ENCODE peak calls at places on chromosome X, in five cellular contexts. G is IMR-90, P is trophoblast cell, H is mesenchymal stem cell, I is H1. J is an unnamed sample.

GRCh38 chrX:37816766-37817165 is 30.6 kb downstream of the DYNLT3 start:
- DNase-seq in G (no peak), P (no peak), H (no peak), I (no peak), J (no peak)

GRCh38 chrX:71067727-71068051 is 445 bp downstream of the SNX12 start:
- DNase-seq in G (no peak), P (no peak), H (no peak), I (no peak), J (no peak)

GRCh38 chrX:120790118-120790517 is 85.5 kb downstream of the CT47B1 start:
- DNase-seq in G (peak), P (no peak), H (peak), I (no peak), J (peak)

GRCh38 chrX:1528884-1529203 is 8.1 kb downstream of the P2RY8 start:
- DNase-seq in G (no peak), P (no peak), H (no peak), I (peak), J (no peak)

GRCh38 chrX:118178450-118178849 is 61.8 kb upstream of the KLHL13 start:
- DNase-seq in G (no peak), P (no peak), H (no peak), I (peak), J (no peak)

GRCh38 chrX:9537781-9538180 is 72.9 kb downstream of the TBL1X start:
- DNase-seq in G (no peak), P (no peak), H (no peak), I (no peak), J (no peak)

GRCh38 chrX:22073928-22074327 is 41.8 kb downstream of the PHEX start:
- DNase-seq in G (no peak), P (peak), H (no peak), I (no peak), J (no peak)

GRCh38 chrX:35626124-35626523 is 172.0 kb upstream of the MAGEB16 start:
- DNase-seq in G (no peak), P (no peak), H (no peak), I (no peak), J (no peak)

GRCh38 chrX:115563633-115564182 is 2.7 kb downstream of the PLS3 start:
- DNase-seq in G (no peak), P (no peak), H (no peak), I (no peak), J (no peak)

GRCh38 chrX:22534643-22535042 is 261.9 kb downstream of the CBLL2 start:
- DNase-seq in G (peak), P (no peak), H (peak), I (no peak), J (no peak)

GRCh38 chrX:69031971-69032391 is 133.3 kb downstream of the PJA1 start:
- DNase-seq in G (peak), P (peak), H (peak), I (peak), J (no peak)

GRCh38 chrX:1423215-1423614 is 29.5 kb downstream of the ASMTL start:
- DNase-seq in G (no peak), P (no peak), H (no peak), I (no peak), J (no peak)

GRCh38 chrX:14504960-14505538 is 24.3 kb upstream of the GLRA2 start:
- DNase-seq in G (no peak), P (no peak), H (no peak), I (no peak), J (no peak)

GRCh38 chrX:34521563-34521962 is 135.5 kb downstream of the TMEM47 start:
- DNase-seq in G (peak), P (no peak), H (no peak), I (peak), J (no peak)

GRCh38 chrX:151722241-151722846 is 6.5 kb downstream of the FATE1 start:
- DNase-seq in G (no peak), P (no peak), H (no peak), I (peak), J (peak)

GRCh38 chrX:132924426-132924825 is 34.0 kb downstream of the HS6ST2 start:
- DNase-seq in G (no peak), P (no peak), H (no peak), I (no peak), J (no peak)

GRCh38 chrX:126339926-126340325 is 173.8 kb upstream of the DCAF12L2 start:
- DNase-seq in G (no peak), P (no peak), H (no peak), I (no peak), J (no peak)

GRCh38 chrX:103153661-103154060 is 60.7 kb upstream of the NXF3 start:
- DNase-seq in G (no peak), P (no peak), H (no peak), I (no peak), J (no peak)

GRCh38 chrX:112147206-112147605 is 64.6 kb upstream of the TRPC5 start:
- DNase-seq in G (peak), P (no peak), H (peak), I (peak), J (peak)

GRCh38 chrX:19660604-19661003 is 145.3 kb upstream of the MAP3K15 start:
- DNase-seq in G (no peak), P (no peak), H (no peak), I (no peak), J (no peak)

GRCh38 chrX:119266364-119266995 is 30.4 kb downstream of the PGRMC1 start:
- DNase-seq in G (peak), P (no peak), H (peak), I (no peak), J (no peak)

GRCh38 chrX:49042581-49043219 is 457 bp downstream of the TFE3 start:
- DNase-seq in G (no peak), P (no peak), H (no peak), I (no peak), J (no peak)

GRCh38 chrX:131262738-131263679 is 26.1 kb downstream of the IGSF1 start:
- DNase-seq in G (no peak), P (peak), H (no peak), I (peak), J (no peak)

GRCh38 chrX:69501433-69501832 is 2.7 kb upstream of the NALF2 start:
- DNase-seq in G (no peak), P (no peak), H (no peak), I (peak), J (peak)

GRCh38 chrX:153782871-153783270 is 2.0 kb downstream of the SRPK3 start:
- DNase-seq in G (no peak), P (no peak), H (no peak), I (no peak), J (no peak)

GRCh38 chrX:153779891-153780677 is 757 bp upstream of the SRPK3 start:
- DNase-seq in G (no peak), P (no peak), H (no peak), I (no peak), J (no peak)

GRCh38 chrX:153782324-153782723 is 1.5 kb downstream of the SRPK3 start:
- DNase-seq in G (no peak), P (no peak), H (no peak), I (no peak), J (no peak)

GRCh38 chrX:153780678-153781427 is at the start of gene SRPK3:
- DNase-seq in G (no peak), P (no peak), H (no peak), I (no peak), J (no peak)

DNA sequence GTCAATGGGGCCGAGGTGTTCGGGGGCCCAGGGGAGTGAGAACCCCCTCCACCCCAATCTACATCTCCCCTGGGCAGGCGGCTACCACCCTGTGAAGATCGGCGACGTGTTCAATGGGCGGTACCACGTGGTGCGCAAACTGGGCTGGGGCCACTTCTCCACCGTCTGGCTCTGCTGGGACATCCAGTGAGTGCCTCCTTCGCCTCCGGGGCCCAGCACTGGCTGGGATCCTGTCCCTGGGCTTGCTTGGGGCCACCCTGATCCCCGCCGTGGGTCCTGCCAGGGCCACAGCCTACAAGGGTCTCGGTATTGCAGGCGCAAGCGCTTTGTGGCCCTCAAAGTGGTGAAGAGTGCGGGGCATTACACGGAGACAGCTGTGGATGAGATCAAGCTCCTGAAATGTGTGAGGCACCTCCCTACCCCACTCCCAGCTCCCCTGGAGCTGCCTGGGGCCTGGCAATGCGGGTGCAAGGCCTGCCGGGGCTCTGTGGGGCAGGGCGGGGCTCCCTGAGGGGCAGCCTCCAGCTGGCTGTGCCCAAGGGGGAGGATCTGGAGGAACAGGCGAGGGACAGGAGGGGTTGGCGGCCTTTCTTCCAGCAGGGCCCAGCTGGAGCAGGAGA is 697 bp downstream of the SRPK3 start:
- DNase-seq in G (no peak), P (no peak), H (no peak), I (no peak), J (no peak)
- H3K4me3 ChIP-seq in G (no peak), P (no peak), H (no peak), I (no peak), J (no peak)

GRCh38 chrX:12977761-12978204 is 2.9 kb downstream of the TMSB4X start:
- DNase-seq in G (no peak), P (no peak), H (no peak), I (no peak), J (no peak)

GRCh38 chrX:12974797-12975669 is at the start of gene TMSB4X:
- DNase-seq in G (peak), P (no peak), H (peak), I (peak), J (peak)

GRCh38 chrX:12974217-12974796 is 603 bp upstream of the TMSB4X start:
- DNase-seq in G (peak), P (no peak), H (peak), I (peak), J (peak)

GRCh38 chrX:12975670-12975965 is 708 bp downstream of the TMSB4X start:
- DNase-seq in G (no peak), P (no peak), H (no peak), I (no peak), J (no peak)

GRCh38 chrX:12975999-12976558 is 1.2 kb downstream of the TMSB4X start:
- DNase-seq in G (peak), P (no peak), H (peak), I (no peak), J (peak)
- H4K8ac ChIP-seq in G (peak), P (no peak), H (peak), I (no peak), J (no peak)

GRCh38 chrX:2583194-2584162 is 82.7 kb upstream of the DHRSX start:
- DNase-seq in G (no peak), P (no peak), H (no peak), I (no peak), J (no peak)
- H3K14ac ChIP-seq in G (no peak), P (no peak), H (no peak), I (no peak), J (peak)

GRCh38 chrX:100635989-100636320 is 651 bp downstream of the TSPAN6 start:
- DNase-seq in G (no peak), P (no peak), H (no peak), I (no peak), J (no peak)

GRCh38 chrX:100636321-100636991 is at the start of gene TSPAN6:
- DNase-seq in G (peak), P (peak), H (peak), I (peak), J (peak)

DNA sequence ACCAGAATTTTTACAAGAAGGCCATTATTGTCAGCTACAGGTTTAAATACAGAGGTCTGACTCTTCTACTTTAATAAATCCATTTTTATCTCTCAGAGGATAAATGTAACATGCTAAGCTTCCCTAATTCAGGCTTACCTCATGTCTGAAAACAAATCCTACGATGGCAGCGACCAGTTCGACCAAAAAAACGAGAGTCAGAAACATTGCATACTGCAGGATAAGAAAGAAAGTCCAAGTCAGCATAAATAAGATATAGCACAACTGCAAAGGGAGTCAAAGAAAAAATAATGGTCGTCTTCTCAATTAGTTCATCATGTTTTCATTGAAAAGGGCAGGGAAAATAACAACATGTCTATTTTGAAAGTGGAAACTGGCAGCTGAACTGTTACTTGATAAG is 1.6 kb downstream of the TSPAN6 start:
- DNase-seq in G (no peak), P (no peak), H (no peak), I (no peak), J (no peak)
- H3K4me3 ChIP-seq in G (no peak), P (no peak), H (no peak), I (no peak), J (no peak)

GRCh38 chrX:134623293-134624045 is 34.8 kb downstream of the PLAC1 start:
- DNase-seq in G (peak), P (no peak), H (no peak), I (no peak), J (no peak)

GRCh38 chrX:134619838-134620237 is 38.4 kb downstream of the PLAC1 start:
- DNase-seq in G (no peak), P (no peak), H (no peak), I (no peak), J (no peak)

GRCh38 chrX:134622813-134623185 is 35.5 kb downstream of the PLAC1 start:
- DNase-seq in G (no peak), P (peak), H (no peak), I (no peak), J (no peak)

GRCh38 chrX:134624046-134624430 is 34.2 kb downstream of the PLAC1 start:
- DNase-seq in G (peak), P (no peak), H (no peak), I (no peak), J (no peak)

GRCh38 chrX:134622056-134622812 is 36.0 kb downstream of the PLAC1 start:
- DNase-seq in G (peak), P (no peak), H (peak), I (no peak), J (no peak)
- H4K8ac ChIP-seq in G (peak), P (peak), H (peak), I (peak), J (no peak)

GRCh38 chrX:53683556-53684414 is 2.7 kb downstream of the HUWE1 start:
- DNase-seq in G (peak), P (peak), H (peak), I (peak), J (peak)

GRCh38 chrX:53688300-53688699 is 1.8 kb upstream of the HUWE1 start:
- DNase-seq in G (no peak), P (no peak), H (no peak), I (no peak), J (no peak)

GRCh38 chrX:53684415-53685192 is 1.9 kb downstream of the HUWE1 start:
- DNase-seq in G (no peak), P (no peak), H (no peak), I (no peak), J (no peak)

GRCh38 chrX:53685711-53686110 is 808 bp downstream of the HUWE1 start:
- DNase-seq in G (peak), P (no peak), H (no peak), I (no peak), J (no peak)

DNA sequence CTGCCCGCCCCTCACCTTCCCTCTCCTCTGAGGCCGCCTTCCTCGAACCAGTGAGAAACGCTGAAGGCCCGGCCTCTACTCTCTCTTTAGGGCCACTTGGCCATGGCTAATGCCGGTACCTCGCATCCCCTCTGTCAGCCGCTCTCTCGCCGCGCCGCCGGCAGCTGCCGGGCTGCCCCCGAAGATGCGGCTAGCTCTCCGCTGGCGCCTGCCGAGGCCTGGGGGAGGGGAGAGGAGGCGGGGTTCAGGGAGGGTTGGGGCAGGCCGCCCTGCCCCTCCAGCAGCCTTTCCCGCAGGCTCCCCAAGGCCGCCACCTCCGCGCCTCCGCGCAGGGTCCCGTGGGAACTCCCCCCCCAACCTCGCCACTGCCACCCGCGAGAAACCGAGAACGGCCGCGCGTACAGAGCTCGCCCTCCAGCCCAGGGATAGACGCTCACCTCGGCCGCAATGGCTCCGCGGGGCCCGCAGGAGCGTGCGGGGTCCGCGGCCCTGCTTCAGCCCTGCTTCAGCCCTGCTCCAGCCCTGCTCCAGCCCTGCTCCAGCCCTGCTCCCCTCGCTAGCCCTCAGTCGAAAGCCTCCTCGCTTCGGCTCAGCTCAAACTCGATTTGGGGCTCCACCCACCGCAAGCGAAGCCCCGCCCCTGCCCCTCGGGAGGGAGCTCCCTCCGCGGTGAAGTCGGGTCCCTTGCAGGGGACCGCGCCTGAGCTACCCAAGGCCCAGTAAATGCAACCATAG is at the start of gene HUWE1:
- DNase-seq in G (peak), P (peak), H (peak), I (peak), J (peak)
- H3K14ac ChIP-seq in G (no peak), P (peak), H (no peak), I (no peak), J (peak)

DNA sequence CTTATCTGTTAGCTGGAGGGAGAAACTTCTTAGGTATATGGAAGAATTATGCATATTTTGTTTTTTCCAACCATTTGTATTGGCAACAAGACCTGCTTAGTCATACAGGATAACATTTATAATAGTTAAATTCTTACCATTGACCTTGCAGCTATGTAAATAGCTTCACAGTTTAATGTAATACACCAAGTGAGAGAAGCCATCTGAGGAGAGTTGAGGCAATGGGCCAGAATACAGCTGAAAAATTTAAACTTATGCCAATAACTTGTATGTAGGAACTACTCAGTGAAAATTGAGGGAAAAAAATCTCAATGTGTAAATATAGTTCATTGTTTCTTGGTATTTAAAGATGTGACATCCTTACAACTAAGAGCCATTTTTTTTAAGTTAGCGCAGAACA is 273.5 kb downstream of the DACH2 start:
- DNase-seq in G (no peak), P (no peak), H (no peak), I (no peak), J (no peak)
- H3K4me3 ChIP-seq in G (no peak), P (no peak), H (no peak), I (no peak), J (no peak)